ENCODE peak calls at places on chromosomes 13 and 19, in seven cellular contexts. One of them, this sample, is unnamed. For H3K27me3, the result is how much of the 10 kb centered on the place peaks cover.

GRCh38 chr13:73060251-73061160 is 1.7 kb downstream of the KLF5 start:
- DNase-seq in IMR-90: peak
- DNase-seq in Peyer's patch: no peak
- DNase-seq in neural progenitor cell: peak
- DNase-seq in psoas muscle: peak
- DNase-seq in thoracic aorta: no peak
- DNase-seq in upper lobe of right lung: no peak
- DNase-seq in this sample: no peak

GRCh38 chr19:47633516-47633915 is 24.6 kb downstream of the BICRA start:
- DNase-seq in IMR-90: no peak
- DNase-seq in Peyer's patch: peak
- DNase-seq in neural progenitor cell: no peak
- DNase-seq in psoas muscle: no peak
- DNase-seq in thoracic aorta: no peak
- DNase-seq in upper lobe of right lung: no peak
- DNase-seq in this sample: no peak

GRCh38 chr19:31127132-31127967 is 221.9 kb downstream of the TSHZ3 start:
- DNase-seq in IMR-90: peak
- DNase-seq in Peyer's patch: no peak
- DNase-seq in neural progenitor cell: no peak
- DNase-seq in psoas muscle: no peak
- DNase-seq in thoracic aorta: no peak
- DNase-seq in upper lobe of right lung: no peak
- DNase-seq in this sample: no peak

GRCh38 chr13:52695856-52696255 is 43.2 kb downstream of the SUGT1 start:
- DNase-seq in IMR-90: peak
- DNase-seq in Peyer's patch: no peak
- DNase-seq in neural progenitor cell: no peak
- DNase-seq in psoas muscle: no peak
- DNase-seq in thoracic aorta: no peak
- DNase-seq in upper lobe of right lung: no peak
- DNase-seq in this sample: no peak

GRCh38 chr13:44268965-44269364 is 104.7 kb upstream of the SERP2 start:
- DNase-seq in IMR-90: no peak
- DNase-seq in Peyer's patch: no peak
- DNase-seq in neural progenitor cell: no peak
- DNase-seq in psoas muscle: no peak
- DNase-seq in thoracic aorta: no peak
- DNase-seq in upper lobe of right lung: no peak
- DNase-seq in this sample: no peak

GRCh38 chr13:36788276-36788675 is 30.7 kb upstream of the RFXAP start:
- DNase-seq in IMR-90: peak
- DNase-seq in Peyer's patch: no peak
- DNase-seq in neural progenitor cell: no peak
- DNase-seq in psoas muscle: no peak
- DNase-seq in thoracic aorta: no peak
- DNase-seq in upper lobe of right lung: no peak
- DNase-seq in this sample: no peak

GRCh38 chr13:93847162-93847561 is 620.6 kb downstream of the GPC6 start:
- DNase-seq in IMR-90: peak
- DNase-seq in Peyer's patch: no peak
- DNase-seq in neural progenitor cell: no peak
- DNase-seq in psoas muscle: no peak
- DNase-seq in thoracic aorta: no peak
- DNase-seq in upper lobe of right lung: no peak
- DNase-seq in this sample: no peak

GRCh38 chr19:39362682-39363657 is 20.7 kb downstream of the SAMD4B start:
- DNase-seq in IMR-90: peak
- DNase-seq in Peyer's patch: no peak
- DNase-seq in neural progenitor cell: no peak
- DNase-seq in psoas muscle: no peak
- DNase-seq in thoracic aorta: no peak
- DNase-seq in upper lobe of right lung: peak
- DNase-seq in this sample: no peak

GRCh38 chr13:110353339-110353977 is 46.4 kb downstream of the COL4A2 start:
- DNase-seq in IMR-90: no peak
- DNase-seq in Peyer's patch: no peak
- DNase-seq in neural progenitor cell: no peak
- DNase-seq in psoas muscle: no peak
- DNase-seq in thoracic aorta: no peak
- DNase-seq in upper lobe of right lung: no peak
- DNase-seq in this sample: no peak

GRCh38 chr13:39044536-39044935 is 6.3 kb downstream of the NHLRC3 start:
- DNase-seq in IMR-90: no peak
- DNase-seq in Peyer's patch: no peak
- DNase-seq in neural progenitor cell: no peak
- DNase-seq in psoas muscle: no peak
- DNase-seq in thoracic aorta: no peak
- DNase-seq in upper lobe of right lung: no peak
- DNase-seq in this sample: no peak

GRCh38 chr19:52114691-52115090 is 19.1 kb upstream of the ZNF841 start:
- DNase-seq in IMR-90: no peak
- DNase-seq in Peyer's patch: no peak
- DNase-seq in neural progenitor cell: no peak
- DNase-seq in psoas muscle: no peak
- DNase-seq in thoracic aorta: no peak
- DNase-seq in upper lobe of right lung: no peak
- DNase-seq in this sample: no peak

GRCh38 chr19:42235181-42235580 is 7.2 kb downstream of the GSK3A start:
- DNase-seq in IMR-90: no peak
- DNase-seq in Peyer's patch: no peak
- DNase-seq in neural progenitor cell: no peak
- DNase-seq in psoas muscle: no peak
- DNase-seq in thoracic aorta: no peak
- DNase-seq in upper lobe of right lung: no peak
- DNase-seq in this sample: no peak

GRCh38 chr13:109135018-109135417 is 505.6 kb downstream of the MYO16 start:
- DNase-seq in IMR-90: no peak
- DNase-seq in Peyer's patch: no peak
- DNase-seq in neural progenitor cell: no peak
- DNase-seq in psoas muscle: no peak
- DNase-seq in thoracic aorta: no peak
- DNase-seq in upper lobe of right lung: no peak
- DNase-seq in this sample: no peak

GRCh38 chr13:108851660-108852059 is 222.2 kb downstream of the MYO16 start:
- DNase-seq in IMR-90: no peak
- DNase-seq in Peyer's patch: no peak
- DNase-seq in neural progenitor cell: no peak
- DNase-seq in psoas muscle: no peak
- DNase-seq in thoracic aorta: no peak
- DNase-seq in upper lobe of right lung: no peak
- DNase-seq in this sample: no peak

GRCh38 chr13:95480131-95480545 is 72.4 kb upstream of the CLDN10 start:
- DNase-seq in IMR-90: no peak
- DNase-seq in Peyer's patch: no peak
- DNase-seq in neural progenitor cell: no peak
- DNase-seq in psoas muscle: peak
- DNase-seq in thoracic aorta: no peak
- DNase-seq in upper lobe of right lung: no peak
- DNase-seq in this sample: no peak

GRCh38 chr13:109509154-109509905 is 277.1 kb downstream of the IRS2 start:
- DNase-seq in IMR-90: peak
- DNase-seq in Peyer's patch: no peak
- DNase-seq in neural progenitor cell: no peak
- DNase-seq in psoas muscle: no peak
- DNase-seq in thoracic aorta: no peak
- DNase-seq in upper lobe of right lung: no peak
- DNase-seq in this sample: no peak

GRCh38 chr13:62194371-62194770 is 778.7 kb upstream of the PCDH20 start:
- DNase-seq in IMR-90: no peak
- DNase-seq in Peyer's patch: no peak
- DNase-seq in neural progenitor cell: no peak
- DNase-seq in psoas muscle: no peak
- DNase-seq in thoracic aorta: no peak
- DNase-seq in upper lobe of right lung: no peak
- DNase-seq in this sample: no peak

GRCh38 chr13:38730332-38730731 is 43.5 kb downstream of the FREM2 start:
- DNase-seq in IMR-90: no peak
- DNase-seq in Peyer's patch: no peak
- DNase-seq in neural progenitor cell: peak
- DNase-seq in psoas muscle: no peak
- DNase-seq in thoracic aorta: no peak
- DNase-seq in upper lobe of right lung: no peak
- DNase-seq in this sample: no peak

GRCh38 chr13:98688373-98688772 is 64.1 kb downstream of the SLC15A1 start:
- DNase-seq in IMR-90: no peak
- DNase-seq in Peyer's patch: no peak
- DNase-seq in neural progenitor cell: no peak
- DNase-seq in psoas muscle: no peak
- DNase-seq in thoracic aorta: no peak
- DNase-seq in upper lobe of right lung: no peak
- DNase-seq in this sample: no peak
- H3K27me3 ChIP-seq in IMR-90: under half
- H3K27me3 ChIP-seq in Peyer's patch: under half
- H3K27me3 ChIP-seq in neural progenitor cell: under half
- H3K27me3 ChIP-seq in psoas muscle: under half
- H3K27me3 ChIP-seq in thoracic aorta: under half
- H3K27me3 ChIP-seq in upper lobe of right lung: under half
- H3K27me3 ChIP-seq in this sample: under half

DNA sequence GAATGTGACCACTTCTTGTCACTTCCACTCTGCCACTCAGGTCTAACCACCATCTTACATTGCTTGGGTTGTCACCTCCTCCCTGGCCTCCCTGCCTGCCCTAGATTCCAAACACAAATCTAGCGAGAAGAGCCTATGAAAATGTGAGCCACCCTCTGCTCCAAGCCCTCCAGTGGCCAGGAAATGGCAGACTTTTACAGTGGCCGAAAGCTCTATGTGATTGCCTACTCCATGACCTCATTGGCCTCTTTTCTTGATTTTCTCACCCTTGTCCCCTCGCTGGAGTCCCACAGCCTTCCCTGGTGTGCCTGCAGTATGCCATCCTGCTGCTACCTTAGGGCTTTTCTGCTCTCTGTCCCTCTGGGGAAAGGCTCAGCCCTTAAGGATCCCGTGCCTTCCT is 84.2 kb downstream of the LRCH1 start:
- DNase-seq in IMR-90: no peak
- DNase-seq in Peyer's patch: no peak
- DNase-seq in neural progenitor cell: no peak
- DNase-seq in psoas muscle: no peak
- DNase-seq in thoracic aorta: no peak
- DNase-seq in upper lobe of right lung: no peak
- DNase-seq in this sample: no peak
- TF ChIP-seq CTCF in IMR-90: no peak
- TF ChIP-seq CTCF in Peyer's patch: no peak
- TF ChIP-seq CTCF in neural progenitor cell: no peak
- TF ChIP-seq CTCF in psoas muscle: no peak
- TF ChIP-seq CTCF in thoracic aorta: no peak
- TF ChIP-seq CTCF in upper lobe of right lung: no peak
- TF ChIP-seq CTCF in this sample: no peak

GRCh38 chr13:28049215-28049614 is 51.2 kb downstream of the FLT3 start:
- DNase-seq in IMR-90: no peak
- DNase-seq in Peyer's patch: no peak
- DNase-seq in neural progenitor cell: no peak
- DNase-seq in psoas muscle: no peak
- DNase-seq in thoracic aorta: no peak
- DNase-seq in upper lobe of right lung: no peak
- DNase-seq in this sample: no peak

GRCh38 chr13:28048768-28049167 is 51.6 kb downstream of the FLT3 start:
- DNase-seq in IMR-90: no peak
- DNase-seq in Peyer's patch: no peak
- DNase-seq in neural progenitor cell: no peak
- DNase-seq in psoas muscle: no peak
- DNase-seq in thoracic aorta: no peak
- DNase-seq in upper lobe of right lung: no peak
- DNase-seq in this sample: no peak

GRCh38 chr13:28047784-28048388 is 52.5 kb downstream of the FLT3 start:
- DNase-seq in IMR-90: peak
- DNase-seq in Peyer's patch: no peak
- DNase-seq in neural progenitor cell: no peak
- DNase-seq in psoas muscle: no peak
- DNase-seq in thoracic aorta: no peak
- DNase-seq in upper lobe of right lung: no peak
- DNase-seq in this sample: no peak

GRCh38 chr13:28052945-28053344 is 47.4 kb downstream of the FLT3 start:
- DNase-seq in IMR-90: peak
- DNase-seq in Peyer's patch: no peak
- DNase-seq in neural progenitor cell: no peak
- DNase-seq in psoas muscle: no peak
- DNase-seq in thoracic aorta: no peak
- DNase-seq in upper lobe of right lung: no peak
- DNase-seq in this sample: no peak

GRCh38 chr13:28049880-28050871 is 50.2 kb downstream of the FLT3 start:
- DNase-seq in IMR-90: no peak
- DNase-seq in Peyer's patch: no peak
- DNase-seq in neural progenitor cell: no peak
- DNase-seq in psoas muscle: no peak
- DNase-seq in thoracic aorta: no peak
- DNase-seq in upper lobe of right lung: no peak
- DNase-seq in this sample: no peak
- H3K4me3 ChIP-seq in IMR-90: no peak
- H3K4me3 ChIP-seq in Peyer's patch: no peak
- H3K4me3 ChIP-seq in neural progenitor cell: no peak
- H3K4me3 ChIP-seq in psoas muscle: no peak
- H3K4me3 ChIP-seq in thoracic aorta: no peak
- H3K4me3 ChIP-seq in upper lobe of right lung: no peak
- H3K4me3 ChIP-seq in this sample: no peak

GRCh38 chr19:53907193-53907581 is 1.9 kb upstream of the CACNG7 start:
- DNase-seq in IMR-90: no peak
- DNase-seq in Peyer's patch: no peak
- DNase-seq in neural progenitor cell: no peak
- DNase-seq in psoas muscle: no peak
- DNase-seq in thoracic aorta: no peak
- DNase-seq in upper lobe of right lung: no peak
- DNase-seq in this sample: no peak
- H3K27me3 ChIP-seq in IMR-90: under half
- H3K27me3 ChIP-seq in Peyer's patch: under half
- H3K27me3 ChIP-seq in neural progenitor cell: half or more
- H3K27me3 ChIP-seq in psoas muscle: under half
- H3K27me3 ChIP-seq in thoracic aorta: under half
- H3K27me3 ChIP-seq in upper lobe of right lung: half or more
- H3K27me3 ChIP-seq in this sample: half or more

DNA sequence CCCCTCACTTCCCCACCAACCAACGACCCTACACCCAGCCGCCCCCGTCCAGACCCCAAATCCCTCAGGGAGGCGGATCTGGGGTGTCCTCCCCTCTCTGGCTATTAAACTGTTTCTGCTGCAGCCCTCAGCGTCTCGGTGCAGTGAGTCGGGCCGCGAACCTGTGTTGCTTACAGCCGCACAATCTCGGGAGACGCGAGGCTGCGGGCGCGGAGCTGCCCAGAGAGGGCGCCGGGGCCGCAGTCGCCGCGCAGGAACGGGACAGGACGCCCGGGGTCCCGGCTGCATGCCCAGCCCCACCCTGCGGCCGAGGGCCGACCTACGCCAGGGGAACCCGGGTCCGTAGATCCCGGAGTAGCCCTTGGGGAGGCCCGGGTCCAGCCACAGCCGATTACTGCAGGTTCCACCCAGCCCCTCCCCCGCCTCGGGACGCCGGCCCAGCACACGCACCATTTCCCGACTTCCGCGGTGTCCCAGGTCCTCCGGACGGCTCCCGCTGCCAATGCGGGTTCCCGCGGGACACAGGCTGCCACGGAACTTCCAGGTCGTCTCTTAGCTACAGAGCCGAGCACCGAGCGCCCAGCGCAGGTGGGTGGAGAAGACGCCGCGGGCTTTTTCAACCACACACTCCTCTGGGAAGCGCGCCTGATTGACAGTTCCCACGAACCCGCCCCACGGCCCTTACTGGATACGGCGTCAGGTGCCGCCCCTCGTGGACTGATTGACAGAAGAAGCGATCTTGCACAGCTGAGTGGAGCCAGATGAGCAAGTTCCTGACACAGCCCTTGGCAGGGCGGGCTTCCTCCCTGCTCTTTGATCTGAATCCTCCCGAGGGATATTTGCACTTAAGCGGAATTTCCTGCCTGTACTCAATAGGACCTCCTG is at the start of gene ZNF799:
- DNase-seq in IMR-90: peak
- DNase-seq in Peyer's patch: peak
- DNase-seq in neural progenitor cell: peak
- DNase-seq in psoas muscle: peak
- DNase-seq in thoracic aorta: peak
- DNase-seq in upper lobe of right lung: peak
- DNase-seq in this sample: peak
- TF ChIP-seq CTCF in IMR-90: peak
- TF ChIP-seq CTCF in Peyer's patch: no peak
- TF ChIP-seq CTCF in neural progenitor cell: peak
- TF ChIP-seq CTCF in psoas muscle: no peak
- TF ChIP-seq CTCF in thoracic aorta: no peak
- TF ChIP-seq CTCF in upper lobe of right lung: no peak
- TF ChIP-seq CTCF in this sample: no peak

This sample was measured in esophagus squamous epithelium.